ENCODE peak calls at places on chromosomes 6 and 20, in seven cellular contexts. One of them, this sample, is unnamed.

GRCh38 chr20:53643031-53643832 is 49.6 kb upstream of the ZNF217 start:
- DNase-seq in psoas muscle: no peak
- DNase-seq in A673: no peak
- DNase-seq in ovary: no peak
- DNase-seq in aorta: no peak
- DNase-seq in heart left ventricle: peak; percentile 30
- DNase-seq in fibroblast of lung: peak; percentile 60
- DNase-seq in this sample: no peak

GRCh38 chr6:121652726-121653623 is 217.5 kb downstream of the GJA1 start:
- DNase-seq in psoas muscle: no peak
- DNase-seq in A673: peak; percentile 88
- DNase-seq in ovary: no peak
- DNase-seq in aorta: no peak
- DNase-seq in heart left ventricle: no peak
- DNase-seq in fibroblast of lung: peak; percentile 92
- DNase-seq in this sample: no peak

GRCh38 chr6:17015144-17015543 is 86.7 kb upstream of the STMND1 start:
- DNase-seq in psoas muscle: no peak
- DNase-seq in A673: no peak
- DNase-seq in ovary: no peak
- DNase-seq in aorta: no peak
- DNase-seq in heart left ventricle: no peak
- DNase-seq in fibroblast of lung: peak; percentile 64
- DNase-seq in this sample: no peak

GRCh38 chr20:32582659-32583580 is 2.2 kb downstream of the NOL4L start:
- DNase-seq in psoas muscle: no peak
- DNase-seq in A673: no peak
- DNase-seq in ovary: peak; percentile 58
- DNase-seq in aorta: no peak
- DNase-seq in heart left ventricle: peak; percentile 30
- DNase-seq in fibroblast of lung: no peak
- DNase-seq in this sample: no peak

GRCh38 chr6:121235386-121235785 is 98.9 kb downstream of the TBC1D32 start:
- DNase-seq in psoas muscle: no peak
- DNase-seq in A673: no peak
- DNase-seq in ovary: no peak
- DNase-seq in aorta: no peak
- DNase-seq in heart left ventricle: no peak
- DNase-seq in fibroblast of lung: no peak
- DNase-seq in this sample: no peak

GRCh38 chr20:20466341-20466879 is 98.5 kb downstream of the INSM1 start:
- DNase-seq in psoas muscle: no peak
- DNase-seq in A673: no peak
- DNase-seq in ovary: no peak
- DNase-seq in aorta: no peak
- DNase-seq in heart left ventricle: no peak
- DNase-seq in fibroblast of lung: peak; percentile 81
- DNase-seq in this sample: no peak

GRCh38 chr6:81929828-81930227 is 177.3 kb upstream of the TENT5A start:
- DNase-seq in psoas muscle: no peak
- DNase-seq in A673: no peak
- DNase-seq in ovary: no peak
- DNase-seq in aorta: no peak
- DNase-seq in heart left ventricle: no peak
- DNase-seq in fibroblast of lung: peak; percentile 63
- DNase-seq in this sample: no peak

GRCh38 chr6:140897349-140897748 is 1235.4 kb upstream of the GJE1 start:
- DNase-seq in psoas muscle: no peak
- DNase-seq in A673: no peak
- DNase-seq in ovary: no peak
- DNase-seq in aorta: no peak
- DNase-seq in heart left ventricle: no peak
- DNase-seq in fibroblast of lung: no peak
- DNase-seq in this sample: no peak

GRCh38 chr6:138527376-138528092 is 28.2 kb upstream of the NHSL1 start:
- DNase-seq in psoas muscle: no peak
- DNase-seq in A673: peak; percentile 53
- DNase-seq in ovary: no peak
- DNase-seq in aorta: no peak
- DNase-seq in heart left ventricle: no peak
- DNase-seq in fibroblast of lung: peak; percentile 28
- DNase-seq in this sample: no peak

GRCh38 chr6:140713495-140713894 is 1339.0 kb upstream of the CITED2 start:
- DNase-seq in psoas muscle: no peak
- DNase-seq in A673: no peak
- DNase-seq in ovary: no peak
- DNase-seq in aorta: no peak
- DNase-seq in heart left ventricle: no peak
- DNase-seq in fibroblast of lung: no peak
- DNase-seq in this sample: no peak

GRCh38 chr20:45968801-45969711 is 2.9 kb downstream of the ZNF335 start:
- DNase-seq in psoas muscle: peak; percentile 63
- DNase-seq in A673: no peak
- DNase-seq in ovary: peak; percentile 40
- DNase-seq in aorta: peak; percentile 76
- DNase-seq in heart left ventricle: no peak
- DNase-seq in fibroblast of lung: no peak
- DNase-seq in this sample: no peak

GRCh38 chr6:15872252-15873103 is 209.7 kb upstream of the DTNBP1 start:
- DNase-seq in psoas muscle: no peak
- DNase-seq in A673: no peak
- DNase-seq in ovary: no peak
- DNase-seq in aorta: no peak
- DNase-seq in heart left ventricle: no peak
- DNase-seq in fibroblast of lung: peak; percentile 58
- DNase-seq in this sample: no peak

GRCh38 chr6:14729186-14729871 is 516.5 kb upstream of the JARID2 start:
- DNase-seq in psoas muscle: no peak
- DNase-seq in A673: no peak
- DNase-seq in ovary: no peak
- DNase-seq in aorta: no peak
- DNase-seq in heart left ventricle: no peak
- DNase-seq in fibroblast of lung: no peak
- DNase-seq in this sample: no peak

GRCh38 chr20:1341561-1342265 is 12.8 kb upstream of the SDCBP2 start:
- DNase-seq in psoas muscle: no peak
- DNase-seq in A673: no peak
- DNase-seq in ovary: no peak
- DNase-seq in aorta: no peak
- DNase-seq in heart left ventricle: no peak
- DNase-seq in fibroblast of lung: peak; percentile 71
- DNase-seq in this sample: no peak

GRCh38 chr6:46419576-46420002 is 71.7 kb downstream of the RCAN2 start:
- DNase-seq in psoas muscle: no peak
- DNase-seq in A673: peak; percentile 70
- DNase-seq in ovary: peak; percentile 72
- DNase-seq in aorta: no peak
- DNase-seq in heart left ventricle: peak; percentile 65
- DNase-seq in fibroblast of lung: peak; percentile 85
- DNase-seq in this sample: peak; percentile 64

GRCh38 chr6:35496851-35497570 is at the start of gene TEAD3:
- DNase-seq in psoas muscle: peak; percentile 78
- DNase-seq in A673: peak; percentile 56
- DNase-seq in ovary: peak; percentile 87
- DNase-seq in aorta: peak; percentile 92
- DNase-seq in heart left ventricle: peak; percentile 65
- DNase-seq in fibroblast of lung: peak; percentile 78
- DNase-seq in this sample: no peak

GRCh38 chr20:61252601-61253263 is 671 bp downstream of the CDH4 start:
- DNase-seq in psoas muscle: no peak
- DNase-seq in A673: peak; percentile 24
- DNase-seq in ovary: no peak
- DNase-seq in aorta: no peak
- DNase-seq in heart left ventricle: no peak
- DNase-seq in fibroblast of lung: peak; percentile 33
- DNase-seq in this sample: peak; percentile 14

GRCh38 chr6:110878751-110879539 is 4.4 kb downstream of the AMD1 start:
- DNase-seq in psoas muscle: no peak
- DNase-seq in A673: peak; percentile 56
- DNase-seq in ovary: no peak
- DNase-seq in aorta: no peak
- DNase-seq in heart left ventricle: no peak
- DNase-seq in fibroblast of lung: peak; percentile 67
- DNase-seq in this sample: peak; percentile 47

GRCh38 chr6:82704048-82704447 is 340.4 kb downstream of the TPBG start:
- DNase-seq in psoas muscle: no peak
- DNase-seq in A673: no peak
- DNase-seq in ovary: no peak
- DNase-seq in aorta: no peak
- DNase-seq in heart left ventricle: no peak
- DNase-seq in fibroblast of lung: no peak
- DNase-seq in this sample: no peak

GRCh38 chr20:2368621-2369020 is 12.1 kb upstream of the TGM6 start:
- DNase-seq in psoas muscle: no peak
- DNase-seq in A673: no peak
- DNase-seq in ovary: no peak
- DNase-seq in aorta: no peak
- DNase-seq in heart left ventricle: no peak
- DNase-seq in fibroblast of lung: no peak
- DNase-seq in this sample: no peak
- H3K27me3 ChIP-seq in psoas muscle: no peaks in the 10 kb centered on the region
- H3K27me3 ChIP-seq in A673: peaks cover 6% of the 10 kb centered on the region
- H3K27me3 ChIP-seq in ovary: no peaks in the 10 kb centered on the region
- H3K27me3 ChIP-seq in aorta: no peaks in the 10 kb centered on the region
- H3K27me3 ChIP-seq in heart left ventricle: no peaks in the 10 kb centered on the region
- H3K27me3 ChIP-seq in fibroblast of lung: no peaks in the 10 kb centered on the region
- H3K27me3 ChIP-seq in this sample: peaks cover 3% of the 10 kb centered on the region

DNA sequence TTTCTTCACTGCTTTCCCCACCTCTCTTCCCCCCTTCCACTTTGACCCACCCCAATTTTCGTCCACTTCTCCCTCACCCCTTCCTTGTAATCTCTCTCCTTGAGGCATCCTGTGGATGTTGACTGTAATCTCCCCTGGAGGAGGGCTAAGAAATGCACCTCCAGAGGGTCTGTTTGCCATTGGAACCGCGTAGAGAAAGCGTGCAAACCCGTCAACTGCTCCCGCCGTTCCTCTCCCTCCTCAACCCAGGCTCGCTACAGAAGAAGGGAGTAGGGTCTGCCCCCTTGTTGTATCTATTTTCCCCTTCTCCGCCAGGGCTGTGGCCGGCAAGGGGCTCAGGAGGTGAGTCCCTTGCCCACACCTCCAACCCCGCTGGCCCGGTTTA is 502 bp upstream of the HTR1E start:
- DNase-seq in psoas muscle: no peak
- DNase-seq in A673: no peak
- DNase-seq in ovary: no peak
- DNase-seq in aorta: peak; percentile 75
- DNase-seq in heart left ventricle: no peak
- DNase-seq in fibroblast of lung: no peak
- DNase-seq in this sample: no peak
- H3K4me3 ChIP-seq in psoas muscle: peak overlapping the region; percentile 34
- H3K4me3 ChIP-seq in A673: peak overlapping the region; percentile 23
- H3K4me3 ChIP-seq in ovary: peak overlapping the region; percentile 48
- H3K4me3 ChIP-seq in aorta: no peak overlapping the region
- H3K4me3 ChIP-seq in heart left ventricle: no peak overlapping the region
- H3K4me3 ChIP-seq in fibroblast of lung: no peak overlapping the region
- H3K4me3 ChIP-seq in this sample: peak overlapping the region; percentile 39

GRCh38 chr6:163423696-163424095 is 9.2 kb downstream of the QKI start:
- DNase-seq in psoas muscle: no peak
- DNase-seq in A673: no peak
- DNase-seq in ovary: no peak
- DNase-seq in aorta: no peak
- DNase-seq in heart left ventricle: no peak
- DNase-seq in fibroblast of lung: no peak
- DNase-seq in this sample: no peak

GRCh38 chr6:163427498-163428254 is 13.2 kb downstream of the QKI start:
- DNase-seq in psoas muscle: no peak
- DNase-seq in A673: peak; percentile 82
- DNase-seq in ovary: no peak
- DNase-seq in aorta: no peak
- DNase-seq in heart left ventricle: no peak
- DNase-seq in fibroblast of lung: peak; percentile 90
- DNase-seq in this sample: no peak

GRCh38 chr6:163429858-163430448 is 15.4 kb downstream of the QKI start:
- DNase-seq in psoas muscle: no peak
- DNase-seq in A673: no peak
- DNase-seq in ovary: no peak
- DNase-seq in aorta: no peak
- DNase-seq in heart left ventricle: no peak
- DNase-seq in fibroblast of lung: no peak
- DNase-seq in this sample: no peak

GRCh38 chr6:163432300-163432699 is 17.8 kb downstream of the QKI start:
- DNase-seq in psoas muscle: no peak
- DNase-seq in A673: no peak
- DNase-seq in ovary: no peak
- DNase-seq in aorta: no peak
- DNase-seq in heart left ventricle: no peak
- DNase-seq in fibroblast of lung: no peak
- DNase-seq in this sample: no peak

GRCh38 chr6:163428373-163428772 is 13.9 kb downstream of the QKI start:
- DNase-seq in psoas muscle: no peak
- DNase-seq in A673: no peak
- DNase-seq in ovary: no peak
- DNase-seq in aorta: no peak
- DNase-seq in heart left ventricle: no peak
- DNase-seq in fibroblast of lung: no peak
- DNase-seq in this sample: no peak
- H3K27ac ChIP-seq in psoas muscle: peak overlapping the region; percentile 62
- H3K27ac ChIP-seq in A673: no peak overlapping the region
- H3K27ac ChIP-seq in ovary: no peak overlapping the region
- H3K27ac ChIP-seq in aorta: no peak overlapping the region
- H3K27ac ChIP-seq in heart left ventricle: peak overlapping the region; percentile 2
- H3K27ac ChIP-seq in fibroblast of lung: no peak overlapping the region
- H3K27ac ChIP-seq in this sample: no peak overlapping the region

GRCh38 chr6:26333458-26334297 is 31.3 kb upstream of the BTN3A2 start:
- DNase-seq in psoas muscle: no peak
- DNase-seq in A673: no peak
- DNase-seq in ovary: no peak
- DNase-seq in aorta: no peak
- DNase-seq in heart left ventricle: no peak
- DNase-seq in fibroblast of lung: no peak
- DNase-seq in this sample: no peak

GRCh38 chr6:26330835-26331808 is 33.9 kb upstream of the BTN3A2 start:
- DNase-seq in psoas muscle: no peak
- DNase-seq in A673: peak; percentile 79
- DNase-seq in ovary: no peak
- DNase-seq in aorta: no peak
- DNase-seq in heart left ventricle: no peak
- DNase-seq in fibroblast of lung: no peak
- DNase-seq in this sample: no peak

GRCh38 chr6:26331809-26332226 is 33.2 kb upstream of the BTN3A2 start:
- DNase-seq in psoas muscle: no peak
- DNase-seq in A673: no peak
- DNase-seq in ovary: no peak
- DNase-seq in aorta: no peak
- DNase-seq in heart left ventricle: no peak
- DNase-seq in fibroblast of lung: no peak
- DNase-seq in this sample: no peak

GRCh38 chr6:26332408-26332807 is 32.6 kb upstream of the BTN3A2 start:
- DNase-seq in psoas muscle: no peak
- DNase-seq in A673: no peak
- DNase-seq in ovary: no peak
- DNase-seq in aorta: no peak
- DNase-seq in heart left ventricle: no peak
- DNase-seq in fibroblast of lung: no peak
- DNase-seq in this sample: no peak

DNA sequence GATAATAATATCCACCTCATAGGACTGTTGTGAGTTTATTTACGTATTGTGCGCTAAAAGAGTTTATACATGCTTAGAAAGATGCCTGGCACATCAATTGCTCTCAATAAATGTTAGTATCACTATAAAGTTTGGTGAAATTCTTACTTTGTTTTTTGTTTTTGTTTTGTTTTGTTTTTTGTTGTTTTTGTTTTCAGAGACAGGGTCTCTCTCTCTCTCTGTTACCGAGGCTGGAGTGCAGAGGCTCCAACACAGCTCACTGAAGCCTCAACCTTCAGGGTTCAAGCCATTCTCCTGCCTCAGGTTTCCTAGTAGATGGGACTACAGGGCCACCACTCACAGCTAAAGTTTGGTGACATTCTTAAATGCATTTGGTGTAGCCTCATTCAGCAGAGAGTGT is 32.2 kb upstream of the BTN3A2 start:
- DNase-seq in psoas muscle: no peak
- DNase-seq in A673: no peak
- DNase-seq in ovary: no peak
- DNase-seq in aorta: no peak
- DNase-seq in heart left ventricle: no peak
- DNase-seq in fibroblast of lung: no peak
- DNase-seq in this sample: no peak
- H3K27me3 ChIP-seq in psoas muscle: peaks cover 24% of the 10 kb centered on the region
- H3K27me3 ChIP-seq in A673: no peaks in the 10 kb centered on the region
- H3K27me3 ChIP-seq in ovary: no peaks in the 10 kb centered on the region
- H3K27me3 ChIP-seq in aorta: no peaks in the 10 kb centered on the region
- H3K27me3 ChIP-seq in heart left ventricle: peaks cover 35% of the 10 kb centered on the region
- H3K27me3 ChIP-seq in fibroblast of lung: no peaks in the 10 kb centered on the region
- H3K27me3 ChIP-seq in this sample: peaks cover 57% of the 10 kb centered on the region

This sample was measured in dorsolateral prefrontal cortex.